ENCODE peak calls at places on chromosome 18, in five cellular contexts. One of them, this sample, is unnamed.

GRCh38 chr18:75125359-75126331 is 83.3 kb downstream of the PTGR3 start:
- DNase-seq in amniotic stem cell: no peak
- DNase-seq in activated naive CD4-positive, alpha-beta T cell treated with anti-CD3 and anti-CD28 coated beads for 36 hours: peak
- DNase-seq in CD8-positive, alpha-beta T cell: no peak
- DNase-seq in H4: no peak
- DNase-seq in this sample: no peak

GRCh38 chr18:65336411-65336810 is 414.4 kb upstream of the CDH7 start:
- DNase-seq in amniotic stem cell: no peak
- DNase-seq in activated naive CD4-positive, alpha-beta T cell treated with anti-CD3 and anti-CD28 coated beads for 36 hours: no peak
- DNase-seq in CD8-positive, alpha-beta T cell: no peak
- DNase-seq in H4: no peak
- DNase-seq in this sample: no peak

GRCh38 chr18:34959211-34959829 is 81.9 kb upstream of the MAPRE2 start:
- DNase-seq in amniotic stem cell: no peak
- DNase-seq in activated naive CD4-positive, alpha-beta T cell treated with anti-CD3 and anti-CD28 coated beads for 36 hours: no peak
- DNase-seq in CD8-positive, alpha-beta T cell: no peak
- DNase-seq in H4: no peak
- DNase-seq in this sample: no peak

GRCh38 chr18:68560128-68560527 is 154.8 kb downstream of the TMX3 start:
- DNase-seq in amniotic stem cell: no peak
- DNase-seq in activated naive CD4-positive, alpha-beta T cell treated with anti-CD3 and anti-CD28 coated beads for 36 hours: no peak
- DNase-seq in CD8-positive, alpha-beta T cell: no peak
- DNase-seq in H4: no peak
- DNase-seq in this sample: no peak

GRCh38 chr18:69725855-69726508 is 221.7 kb downstream of the CD226 start:
- DNase-seq in amniotic stem cell: no peak
- DNase-seq in activated naive CD4-positive, alpha-beta T cell treated with anti-CD3 and anti-CD28 coated beads for 36 hours: no peak
- DNase-seq in CD8-positive, alpha-beta T cell: no peak
- DNase-seq in H4: peak
- DNase-seq in this sample: no peak

GRCh38 chr18:9612215-9612830 is 2.0 kb downstream of the PPP4R1 start:
- DNase-seq in amniotic stem cell: no peak
- DNase-seq in activated naive CD4-positive, alpha-beta T cell treated with anti-CD3 and anti-CD28 coated beads for 36 hours: peak
- DNase-seq in CD8-positive, alpha-beta T cell: peak
- DNase-seq in H4: peak
- DNase-seq in this sample: no peak

GRCh38 chr18:23752796-23753195 is 63.5 kb downstream of the LAMA3 start:
- DNase-seq in amniotic stem cell: no peak
- DNase-seq in activated naive CD4-positive, alpha-beta T cell treated with anti-CD3 and anti-CD28 coated beads for 36 hours: no peak
- DNase-seq in CD8-positive, alpha-beta T cell: no peak
- DNase-seq in H4: no peak
- DNase-seq in this sample: no peak

GRCh38 chr18:9587924-9588323 is 26.4 kb downstream of the PPP4R1 start:
- DNase-seq in amniotic stem cell: no peak
- DNase-seq in activated naive CD4-positive, alpha-beta T cell treated with anti-CD3 and anti-CD28 coated beads for 36 hours: no peak
- DNase-seq in CD8-positive, alpha-beta T cell: no peak
- DNase-seq in H4: no peak
- DNase-seq in this sample: no peak

GRCh38 chr18:10332452-10332851 is 122.0 kb upstream of the APCDD1 start:
- DNase-seq in amniotic stem cell: no peak
- DNase-seq in activated naive CD4-positive, alpha-beta T cell treated with anti-CD3 and anti-CD28 coated beads for 36 hours: no peak
- DNase-seq in CD8-positive, alpha-beta T cell: no peak
- DNase-seq in H4: no peak
- DNase-seq in this sample: no peak

GRCh38 chr18:36396190-36396589 is 98.7 kb downstream of the FHOD3 start:
- DNase-seq in amniotic stem cell: no peak
- DNase-seq in activated naive CD4-positive, alpha-beta T cell treated with anti-CD3 and anti-CD28 coated beads for 36 hours: no peak
- DNase-seq in CD8-positive, alpha-beta T cell: no peak
- DNase-seq in H4: no peak
- DNase-seq in this sample: no peak